ENCODE peak calls at places on chromosomes 1 and 21, in six cellular contexts. One of them, this sample, is unnamed.

GRCh38 chr1:179144621-179145020 is 62.8 kb downstream of the TOR3A start:
- DNase-seq in SJSA1: no peak
- DNase-seq in RKO: peak; percentile 79
- DNase-seq in fibroblast of mammary gland: peak; percentile 67
- DNase-seq in AML-193: no peak
- DNase-seq in amniotic stem cell: no peak
- DNase-seq in this sample: no peak

GRCh38 chr1:205812271-205812877 is 624 bp downstream of the SLC41A1 start:
- DNase-seq in SJSA1: no peak
- DNase-seq in RKO: peak; percentile 40
- DNase-seq in fibroblast of mammary gland: peak; percentile 14
- DNase-seq in AML-193: no peak
- DNase-seq in amniotic stem cell: no peak
- DNase-seq in this sample: no peak

GRCh38 chr1:211912064-211912463 is 81.5 kb upstream of the LPGAT1 start:
- DNase-seq in SJSA1: no peak
- DNase-seq in RKO: no peak
- DNase-seq in fibroblast of mammary gland: no peak
- DNase-seq in AML-193: no peak
- DNase-seq in amniotic stem cell: no peak
- DNase-seq in this sample: no peak

GRCh38 chr1:62245201-62245600 is 50.6 kb downstream of the L1TD1 start:
- DNase-seq in SJSA1: no peak
- DNase-seq in RKO: no peak
- DNase-seq in fibroblast of mammary gland: peak; percentile 6
- DNase-seq in AML-193: no peak
- DNase-seq in amniotic stem cell: no peak
- DNase-seq in this sample: no peak

GRCh38 chr1:18883079-18883478 is 19.3 kb downstream of the ALDH4A1 start:
- DNase-seq in SJSA1: no peak
- DNase-seq in RKO: no peak
- DNase-seq in fibroblast of mammary gland: no peak
- DNase-seq in AML-193: no peak
- DNase-seq in amniotic stem cell: no peak
- DNase-seq in this sample: no peak

GRCh38 chr1:112975336-112975735 is 19.3 kb upstream of the SLC16A1 start:
- DNase-seq in SJSA1: no peak
- DNase-seq in RKO: no peak
- DNase-seq in fibroblast of mammary gland: no peak
- DNase-seq in AML-193: no peak
- DNase-seq in amniotic stem cell: no peak
- DNase-seq in this sample: no peak

GRCh38 chr1:29256395-29256794 is 20.1 kb downstream of the PTPRU start:
- DNase-seq in SJSA1: no peak
- DNase-seq in RKO: no peak
- DNase-seq in fibroblast of mammary gland: no peak
- DNase-seq in AML-193: no peak
- DNase-seq in amniotic stem cell: no peak
- DNase-seq in this sample: no peak

GRCh38 chr1:15676688-15677661 is 7.1 kb upstream of the PLEKHM2 start:
- DNase-seq in SJSA1: no peak
- DNase-seq in RKO: no peak
- DNase-seq in fibroblast of mammary gland: no peak
- DNase-seq in AML-193: no peak
- DNase-seq in amniotic stem cell: no peak
- DNase-seq in this sample: no peak

GRCh38 chr1:166174108-166174507 is 7.3 kb upstream of the FAM78B start:
- DNase-seq in SJSA1: no peak
- DNase-seq in RKO: no peak
- DNase-seq in fibroblast of mammary gland: no peak
- DNase-seq in AML-193: no peak
- DNase-seq in amniotic stem cell: no peak
- DNase-seq in this sample: no peak

GRCh38 chr21:41186763-41187536 is 19.0 kb downstream of the BACE2 start:
- DNase-seq in SJSA1: no peak
- DNase-seq in RKO: no peak
- DNase-seq in fibroblast of mammary gland: no peak
- DNase-seq in AML-193: no peak
- DNase-seq in amniotic stem cell: no peak
- DNase-seq in this sample: no peak

GRCh38 chr1:176843352-176844297 is 320.9 kb downstream of the ASTN1 start:
- DNase-seq in SJSA1: peak; percentile 50
- DNase-seq in RKO: peak; percentile 67
- DNase-seq in fibroblast of mammary gland: peak; percentile 68
- DNase-seq in AML-193: peak; percentile 20
- DNase-seq in amniotic stem cell: no peak
- DNase-seq in this sample: peak; percentile 15

GRCh38 chr1:39845569-39846566 is 37.4 kb downstream of the TRIT1 start:
- DNase-seq in SJSA1: peak; percentile 79
- DNase-seq in RKO: no peak
- DNase-seq in fibroblast of mammary gland: peak; percentile 68
- DNase-seq in AML-193: peak; percentile 81
- DNase-seq in amniotic stem cell: no peak
- DNase-seq in this sample: peak; percentile 81

GRCh38 chr1:218397752-218398339 is 52.7 kb downstream of the TGFB2 start:
- DNase-seq in SJSA1: no peak
- DNase-seq in RKO: no peak
- DNase-seq in fibroblast of mammary gland: peak; percentile 40
- DNase-seq in AML-193: no peak
- DNase-seq in amniotic stem cell: no peak
- DNase-seq in this sample: no peak

GRCh38 chr1:62070384-62071011 is 124.2 kb upstream of the L1TD1 start:
- DNase-seq in SJSA1: no peak
- DNase-seq in RKO: peak; percentile 38
- DNase-seq in fibroblast of mammary gland: peak; percentile 31
- DNase-seq in AML-193: no peak
- DNase-seq in amniotic stem cell: no peak
- DNase-seq in this sample: no peak

GRCh38 chr1:91569411-91570104 is 68.9 kb downstream of the CDC7 start:
- DNase-seq in SJSA1: peak; percentile 76
- DNase-seq in RKO: peak; percentile 60
- DNase-seq in fibroblast of mammary gland: peak; percentile 98
- DNase-seq in AML-193: no peak
- DNase-seq in amniotic stem cell: peak; percentile 61
- DNase-seq in this sample: peak; percentile 87

GRCh38 chr1:111656093-111657017 is 36.8 kb downstream of the RAP1A start:
- DNase-seq in SJSA1: no peak
- DNase-seq in RKO: peak; percentile 57
- DNase-seq in fibroblast of mammary gland: peak; percentile 73
- DNase-seq in AML-193: peak; percentile 72
- DNase-seq in amniotic stem cell: peak; percentile 43
- DNase-seq in this sample: peak; percentile 10

GRCh38 chr1:209688746-209689234 is 13.6 kb downstream of the G0S2 start:
- DNase-seq in SJSA1: no peak
- DNase-seq in RKO: no peak
- DNase-seq in fibroblast of mammary gland: peak; percentile 60
- DNase-seq in AML-193: no peak
- DNase-seq in amniotic stem cell: no peak
- DNase-seq in this sample: no peak

GRCh38 chr1:235908742-235909520 is 42.2 kb upstream of the LYST start:
- DNase-seq in SJSA1: peak; percentile 70
- DNase-seq in RKO: peak; percentile 81
- DNase-seq in fibroblast of mammary gland: peak; percentile 89
- DNase-seq in AML-193: no peak
- DNase-seq in amniotic stem cell: peak; percentile 78
- DNase-seq in this sample: peak; percentile 87

GRCh38 chr21:44463716-44464115 is 8.4 kb downstream of the LRRC3 start:
- DNase-seq in SJSA1: no peak
- DNase-seq in RKO: no peak
- DNase-seq in fibroblast of mammary gland: no peak
- DNase-seq in AML-193: no peak
- DNase-seq in amniotic stem cell: no peak
- DNase-seq in this sample: no peak

GRCh38 chr1:2580691-2581090 is 5.9 kb upstream of the PRXL2B start:
- DNase-seq in SJSA1: no peak
- DNase-seq in RKO: no peak
- DNase-seq in fibroblast of mammary gland: no peak
- DNase-seq in AML-193: no peak
- DNase-seq in amniotic stem cell: no peak
- DNase-seq in this sample: no peak

GRCh38 chr1:197663178-197663953 is 111.9 kb downstream of the DENND1B start:
- DNase-seq in SJSA1: no peak
- DNase-seq in RKO: no peak
- DNase-seq in fibroblast of mammary gland: no peak
- DNase-seq in AML-193: no peak
- DNase-seq in amniotic stem cell: no peak
- DNase-seq in this sample: no peak

GRCh38 chr21:16193758-16194606 is 464.2 kb downstream of the USP25 start:
- DNase-seq in SJSA1: peak; percentile 42
- DNase-seq in RKO: no peak
- DNase-seq in fibroblast of mammary gland: peak; percentile 87
- DNase-seq in AML-193: peak; percentile 33
- DNase-seq in amniotic stem cell: peak; percentile 15
- DNase-seq in this sample: peak; percentile 41

GRCh38 chr1:16048573-16049189 is 5.1 kb downstream of the CLCNKB start:
- DNase-seq in SJSA1: no peak
- DNase-seq in RKO: no peak
- DNase-seq in fibroblast of mammary gland: no peak
- DNase-seq in AML-193: no peak
- DNase-seq in amniotic stem cell: no peak
- DNase-seq in this sample: no peak

GRCh38 chr1:200376521-200376920 is 33.3 kb downstream of the ZNF281 start:
- DNase-seq in SJSA1: no peak
- DNase-seq in RKO: peak; percentile 13
- DNase-seq in fibroblast of mammary gland: peak; percentile 31
- DNase-seq in AML-193: no peak
- DNase-seq in amniotic stem cell: no peak
- DNase-seq in this sample: no peak

GRCh38 chr1:109931189-109931672 is 20.6 kb downstream of the CSF1 start:
- DNase-seq in SJSA1: peak; percentile 75
- DNase-seq in RKO: no peak
- DNase-seq in fibroblast of mammary gland: peak; percentile 82
- DNase-seq in AML-193: no peak
- DNase-seq in amniotic stem cell: no peak
- DNase-seq in this sample: peak; percentile 77

GRCh38 chr1:22916469-22916817 is 56.2 kb downstream of the LACTBL1 start:
- DNase-seq in SJSA1: no peak
- DNase-seq in RKO: no peak
- DNase-seq in fibroblast of mammary gland: no peak
- DNase-seq in AML-193: no peak
- DNase-seq in amniotic stem cell: no peak
- DNase-seq in this sample: peak; percentile 78

GRCh38 chr1:53062731-53063591 is 948 bp downstream of the PODN start:
- DNase-seq in SJSA1: no peak
- DNase-seq in RKO: no peak
- DNase-seq in fibroblast of mammary gland: no peak
- DNase-seq in AML-193: no peak
- DNase-seq in amniotic stem cell: no peak
- DNase-seq in this sample: no peak

GRCh38 chr21:18803624-18804023 is 400.0 kb upstream of the TMPRSS15 start:
- DNase-seq in SJSA1: no peak
- DNase-seq in RKO: no peak
- DNase-seq in fibroblast of mammary gland: no peak
- DNase-seq in AML-193: no peak
- DNase-seq in amniotic stem cell: no peak
- DNase-seq in this sample: no peak

GRCh38 chr1:1115136-1115829 is 606 bp downstream of the C1orf159 start:
- DNase-seq in SJSA1: no peak
- DNase-seq in RKO: no peak
- DNase-seq in fibroblast of mammary gland: no peak
- DNase-seq in AML-193: no peak
- DNase-seq in amniotic stem cell: no peak
- DNase-seq in this sample: no peak

GRCh38 chr1:223153177-223154119 is 10.4 kb upstream of the TLR5 start:
- DNase-seq in SJSA1: peak; percentile 59
- DNase-seq in RKO: peak; percentile 48
- DNase-seq in fibroblast of mammary gland: peak; percentile 38
- DNase-seq in AML-193: no peak
- DNase-seq in amniotic stem cell: no peak
- DNase-seq in this sample: no peak

GRCh38 chr1:19045898-19046889 is 89.7 kb upstream of the IFFO2 start:
- DNase-seq in SJSA1: no peak
- DNase-seq in RKO: no peak
- DNase-seq in fibroblast of mammary gland: no peak
- DNase-seq in AML-193: no peak
- DNase-seq in amniotic stem cell: no peak
- DNase-seq in this sample: no peak

GRCh38 chr21:16002872-16003466 is 273.2 kb downstream of the USP25 start:
- DNase-seq in SJSA1: no peak
- DNase-seq in RKO: peak; percentile 15
- DNase-seq in fibroblast of mammary gland: peak; percentile 64
- DNase-seq in AML-193: peak; percentile 4
- DNase-seq in amniotic stem cell: no peak
- DNase-seq in this sample: no peak

GRCh38 chr1:65694126-65694525 is 98.6 kb upstream of the PDE4B start:
- DNase-seq in SJSA1: no peak
- DNase-seq in RKO: no peak
- DNase-seq in fibroblast of mammary gland: no peak
- DNase-seq in AML-193: no peak
- DNase-seq in amniotic stem cell: no peak
- DNase-seq in this sample: no peak

GRCh38 chr1:30681782-30682181 is 41.6 kb downstream of the MATN1 start:
- DNase-seq in SJSA1: no peak
- DNase-seq in RKO: no peak
- DNase-seq in fibroblast of mammary gland: peak; percentile 20
- DNase-seq in AML-193: no peak
- DNase-seq in amniotic stem cell: no peak
- DNase-seq in this sample: no peak

GRCh38 chr1:208997726-208998312 is 585.7 kb upstream of the CAMK1G start:
- DNase-seq in SJSA1: no peak
- DNase-seq in RKO: peak; percentile 33
- DNase-seq in fibroblast of mammary gland: peak; percentile 31
- DNase-seq in AML-193: no peak
- DNase-seq in amniotic stem cell: no peak
- DNase-seq in this sample: no peak

GRCh38 chr1:78691995-78692747 is 42.5 kb downstream of the IFI44 start:
- DNase-seq in SJSA1: no peak
- DNase-seq in RKO: peak; percentile 74
- DNase-seq in fibroblast of mammary gland: peak; percentile 89
- DNase-seq in AML-193: no peak
- DNase-seq in amniotic stem cell: no peak
- DNase-seq in this sample: no peak

GRCh38 chr1:69787151-69787550 is 219.4 kb downstream of the LRRC7 start:
- DNase-seq in SJSA1: no peak
- DNase-seq in RKO: no peak
- DNase-seq in fibroblast of mammary gland: no peak
- DNase-seq in AML-193: no peak
- DNase-seq in amniotic stem cell: no peak
- DNase-seq in this sample: no peak

GRCh38 chr1:36882536-36883285 is 151.6 kb downstream of the GRIK3 start:
- DNase-seq in SJSA1: peak; percentile 17
- DNase-seq in RKO: no peak
- DNase-seq in fibroblast of mammary gland: no peak
- DNase-seq in AML-193: no peak
- DNase-seq in amniotic stem cell: no peak
- DNase-seq in this sample: no peak

GRCh38 chr1:53377438-53377841 is 49.6 kb upstream of the LRP8 start:
- DNase-seq in SJSA1: peak; percentile 37
- DNase-seq in RKO: no peak
- DNase-seq in fibroblast of mammary gland: no peak
- DNase-seq in AML-193: no peak
- DNase-seq in amniotic stem cell: no peak
- DNase-seq in this sample: no peak

This sample was measured in retinal pigment epithelial cell.